ENCODE peak calls at places on chromosomes 7 and 10, in eight cellular contexts. One of them, this sample, is unnamed.

GRCh38 chr10:83542774-83543291 is 596.5 kb upstream of the GHITM start:
- DNase-seq in stimulated activated CD8-positive, alpha-beta memory T cell treated with anti-CD3 and anti-CD28 coated beads, Interleukin-4, amount 100 ng/mL, for 1 hour: no peak
- DNase-seq in prostate gland: no peak
- DNase-seq in mucosa of gallbladder: no peak
- DNase-seq in nephron progenitor cell: no peak
- DNase-seq in AG04449: no peak
- DNase-seq in NCI-H2081: no peak
- DNase-seq in fibroblast of gingiva: no peak
- DNase-seq in this sample: no peak

GRCh38 chr10:93554760-93555432 is 11.6 kb upstream of the FFAR4 start:
- DNase-seq in mucosa of gallbladder: peak; percentile 81
- DNase-seq in stimulated activated CD8-positive, alpha-beta memory T cell treated with anti-CD3 and anti-CD28 coated beads, Interleukin-4, amount 100 ng/mL, for 1 hour: peak; percentile 2
- DNase-seq in fibroblast of gingiva: peak; percentile 49
- DNase-seq in prostate gland: peak; percentile 68
- DNase-seq in NCI-H2081: peak; percentile 64
- DNase-seq in nephron progenitor cell: peak; percentile 83
- DNase-seq in AG04449: no peak
- DNase-seq in this sample: no peak

GRCh38 chr10:132836832-132837540 is 51.0 kb upstream of the NKX6-2 start:
- DNase-seq in stimulated activated CD8-positive, alpha-beta memory T cell treated with anti-CD3 and anti-CD28 coated beads, Interleukin-4, amount 100 ng/mL, for 1 hour: peak; percentile 12
- DNase-seq in nephron progenitor cell: peak; percentile 71
- DNase-seq in prostate gland: no peak
- DNase-seq in mucosa of gallbladder: no peak
- DNase-seq in NCI-H2081: peak; percentile 10
- DNase-seq in fibroblast of gingiva: peak; percentile 2
- DNase-seq in AG04449: no peak
- DNase-seq in this sample: no peak

GRCh38 chr7:22292519-22292918 is 64.4 kb downstream of the RAPGEF5 start:
- DNase-seq in mucosa of gallbladder: no peak
- DNase-seq in prostate gland: no peak
- DNase-seq in AG04449: no peak
- DNase-seq in nephron progenitor cell: no peak
- DNase-seq in NCI-H2081: no peak
- DNase-seq in stimulated activated CD8-positive, alpha-beta memory T cell treated with anti-CD3 and anti-CD28 coated beads, Interleukin-4, amount 100 ng/mL, for 1 hour: no peak
- DNase-seq in fibroblast of gingiva: no peak
- DNase-seq in this sample: no peak

GRCh38 chr7:107999814-108000560 is 3.0 kb downstream of the LAMB1 start:
- DNase-seq in NCI-H2081: no peak
- DNase-seq in mucosa of gallbladder: no peak
- DNase-seq in stimulated activated CD8-positive, alpha-beta memory T cell treated with anti-CD3 and anti-CD28 coated beads, Interleukin-4, amount 100 ng/mL, for 1 hour: no peak
- DNase-seq in fibroblast of gingiva: peak; percentile 17
- DNase-seq in nephron progenitor cell: no peak
- DNase-seq in prostate gland: no peak
- DNase-seq in AG04449: no peak
- DNase-seq in this sample: no peak

GRCh38 chr7:14377646-14378266 is 388.3 kb upstream of the ETV1 start:
- DNase-seq in stimulated activated CD8-positive, alpha-beta memory T cell treated with anti-CD3 and anti-CD28 coated beads, Interleukin-4, amount 100 ng/mL, for 1 hour: no peak
- DNase-seq in NCI-H2081: no peak
- DNase-seq in AG04449: no peak
- DNase-seq in nephron progenitor cell: no peak
- DNase-seq in prostate gland: no peak
- DNase-seq in fibroblast of gingiva: peak; percentile 75
- DNase-seq in mucosa of gallbladder: no peak
- DNase-seq in this sample: no peak

GRCh38 chr10:15898046-15898445 is 37.7 kb upstream of the MINDY3 start:
- DNase-seq in NCI-H2081: no peak
- DNase-seq in stimulated activated CD8-positive, alpha-beta memory T cell treated with anti-CD3 and anti-CD28 coated beads, Interleukin-4, amount 100 ng/mL, for 1 hour: no peak
- DNase-seq in prostate gland: no peak
- DNase-seq in fibroblast of gingiva: no peak
- DNase-seq in nephron progenitor cell: no peak
- DNase-seq in AG04449: no peak
- DNase-seq in mucosa of gallbladder: no peak
- DNase-seq in this sample: no peak

GRCh38 chr7:18788026-18788425 is 292.5 kb downstream of the HDAC9 start:
- DNase-seq in stimulated activated CD8-positive, alpha-beta memory T cell treated with anti-CD3 and anti-CD28 coated beads, Interleukin-4, amount 100 ng/mL, for 1 hour: no peak
- DNase-seq in nephron progenitor cell: no peak
- DNase-seq in mucosa of gallbladder: no peak
- DNase-seq in NCI-H2081: no peak
- DNase-seq in AG04449: no peak
- DNase-seq in prostate gland: no peak
- DNase-seq in fibroblast of gingiva: no peak
- DNase-seq in this sample: no peak

GRCh38 chr10:7165500-7166177 is 245.2 kb downstream of the SFMBT2 start:
- DNase-seq in mucosa of gallbladder: no peak
- DNase-seq in NCI-H2081: no peak
- DNase-seq in AG04449: no peak
- DNase-seq in stimulated activated CD8-positive, alpha-beta memory T cell treated with anti-CD3 and anti-CD28 coated beads, Interleukin-4, amount 100 ng/mL, for 1 hour: no peak
- DNase-seq in fibroblast of gingiva: no peak
- DNase-seq in nephron progenitor cell: no peak
- DNase-seq in prostate gland: no peak
- DNase-seq in this sample: no peak

GRCh38 chr7:51288896-51289607 is 27.6 kb downstream of the COBL start:
- DNase-seq in stimulated activated CD8-positive, alpha-beta memory T cell treated with anti-CD3 and anti-CD28 coated beads, Interleukin-4, amount 100 ng/mL, for 1 hour: no peak
- DNase-seq in mucosa of gallbladder: no peak
- DNase-seq in NCI-H2081: no peak
- DNase-seq in fibroblast of gingiva: no peak
- DNase-seq in nephron progenitor cell: no peak
- DNase-seq in AG04449: no peak
- DNase-seq in prostate gland: no peak
- DNase-seq in this sample: no peak

GRCh38 chr10:124589491-124590006 is 127.9 kb downstream of the LHPP start:
- DNase-seq in fibroblast of gingiva: no peak
- DNase-seq in NCI-H2081: no peak
- DNase-seq in stimulated activated CD8-positive, alpha-beta memory T cell treated with anti-CD3 and anti-CD28 coated beads, Interleukin-4, amount 100 ng/mL, for 1 hour: no peak
- DNase-seq in mucosa of gallbladder: no peak
- DNase-seq in nephron progenitor cell: no peak
- DNase-seq in AG04449: no peak
- DNase-seq in prostate gland: peak; percentile 62
- DNase-seq in this sample: no peak

GRCh38 chr7:8065356-8065813 is 96.8 kb downstream of the GLCCI1 start:
- DNase-seq in NCI-H2081: no peak
- DNase-seq in AG04449: peak; percentile 87
- DNase-seq in fibroblast of gingiva: peak; percentile 87
- DNase-seq in prostate gland: no peak
- DNase-seq in mucosa of gallbladder: no peak
- DNase-seq in nephron progenitor cell: no peak
- DNase-seq in stimulated activated CD8-positive, alpha-beta memory T cell treated with anti-CD3 and anti-CD28 coated beads, Interleukin-4, amount 100 ng/mL, for 1 hour: no peak
- DNase-seq in this sample: no peak

GRCh38 chr10:93471110-93471651 is 11.0 kb downstream of the MYOF start:
- DNase-seq in nephron progenitor cell: no peak
- DNase-seq in prostate gland: peak; percentile 57
- DNase-seq in fibroblast of gingiva: peak; percentile 96
- DNase-seq in NCI-H2081: no peak
- DNase-seq in stimulated activated CD8-positive, alpha-beta memory T cell treated with anti-CD3 and anti-CD28 coated beads, Interleukin-4, amount 100 ng/mL, for 1 hour: no peak
- DNase-seq in AG04449: peak; percentile 70
- DNase-seq in mucosa of gallbladder: no peak
- DNase-seq in this sample: no peak

GRCh38 chr7:30173058-30173897 is 38.5 kb downstream of the MTURN start:
- DNase-seq in fibroblast of gingiva: peak; percentile 99
- DNase-seq in NCI-H2081: peak; percentile 99
- DNase-seq in prostate gland: peak; percentile 91
- DNase-seq in stimulated activated CD8-positive, alpha-beta memory T cell treated with anti-CD3 and anti-CD28 coated beads, Interleukin-4, amount 100 ng/mL, for 1 hour: no peak
- DNase-seq in nephron progenitor cell: no peak
- DNase-seq in mucosa of gallbladder: peak; percentile 45
- DNase-seq in AG04449: peak; percentile 93
- DNase-seq in this sample: no peak

GRCh38 chr10:5746197-5746596 is 61.6 kb downstream of the TASOR2 start:
- DNase-seq in stimulated activated CD8-positive, alpha-beta memory T cell treated with anti-CD3 and anti-CD28 coated beads, Interleukin-4, amount 100 ng/mL, for 1 hour: no peak
- DNase-seq in nephron progenitor cell: no peak
- DNase-seq in mucosa of gallbladder: no peak
- DNase-seq in NCI-H2081: no peak
- DNase-seq in prostate gland: no peak
- DNase-seq in fibroblast of gingiva: no peak
- DNase-seq in AG04449: no peak
- DNase-seq in this sample: no peak

GRCh38 chr7:107659666-107660065 is 962 bp upstream of the SLC26A4 start:
- DNase-seq in prostate gland: no peak
- DNase-seq in fibroblast of gingiva: peak; percentile 30
- DNase-seq in mucosa of gallbladder: no peak
- DNase-seq in nephron progenitor cell: no peak
- DNase-seq in AG04449: peak; percentile 26
- DNase-seq in NCI-H2081: no peak
- DNase-seq in stimulated activated CD8-positive, alpha-beta memory T cell treated with anti-CD3 and anti-CD28 coated beads, Interleukin-4, amount 100 ng/mL, for 1 hour: no peak
- DNase-seq in this sample: no peak

GRCh38 chr7:137937202-137937560 is 64.7 kb downstream of the CREB3L2 start:
- DNase-seq in prostate gland: no peak
- DNase-seq in fibroblast of gingiva: peak; percentile 78
- DNase-seq in stimulated activated CD8-positive, alpha-beta memory T cell treated with anti-CD3 and anti-CD28 coated beads, Interleukin-4, amount 100 ng/mL, for 1 hour: no peak
- DNase-seq in mucosa of gallbladder: no peak
- DNase-seq in AG04449: no peak
- DNase-seq in NCI-H2081: no peak
- DNase-seq in nephron progenitor cell: no peak
- DNase-seq in this sample: no peak

GRCh38 chr10:13827418-13827817 is 240.7 kb downstream of the PRPF18 start:
- DNase-seq in stimulated activated CD8-positive, alpha-beta memory T cell treated with anti-CD3 and anti-CD28 coated beads, Interleukin-4, amount 100 ng/mL, for 1 hour: no peak
- DNase-seq in prostate gland: no peak
- DNase-seq in NCI-H2081: no peak
- DNase-seq in nephron progenitor cell: no peak
- DNase-seq in AG04449: no peak
- DNase-seq in mucosa of gallbladder: no peak
- DNase-seq in fibroblast of gingiva: no peak
- DNase-seq in this sample: no peak

GRCh38 chr7:44224216-44224950 is 23.6 kb downstream of the YKT6 start:
- DNase-seq in fibroblast of gingiva: no peak
- DNase-seq in mucosa of gallbladder: no peak
- DNase-seq in NCI-H2081: peak; percentile 77
- DNase-seq in AG04449: no peak
- DNase-seq in nephron progenitor cell: no peak
- DNase-seq in stimulated activated CD8-positive, alpha-beta memory T cell treated with anti-CD3 and anti-CD28 coated beads, Interleukin-4, amount 100 ng/mL, for 1 hour: no peak
- DNase-seq in prostate gland: no peak
- DNase-seq in this sample: no peak

This sample was measured in SIG-M5.